ENCODE peak calls at places on chromosomes 4 and X, in nine cellular contexts. R, J, P, S, D, X, V, N and H are unnamed samples.

GRCh38 chr4:24999392-25000104 is 31.2 kb downstream of the LGI2 start:
- DNase-seq in R (no peak), J (no peak), P (no peak), S (no peak), D (no peak), X (no peak), V (no peak), N (no peak), H (no peak)

GRCh38 chr4:71268156-71268555 is 70.7 kb upstream of the SLC4A4 start:
- DNase-seq in R (no peak), J (no peak), P (no peak), S (peak; percentile 37), D (no peak), X (no peak), V (peak; percentile 43), N (no peak), H (peak; percentile 15)

GRCh38 chr4:96729641-96730040 is 889.7 kb downstream of the PDHA2 start:
- DNase-seq in R (no peak), J (peak; percentile 71), P (no peak), S (no peak), D (no peak), X (no peak), V (peak; percentile 54), N (no peak), H (no peak)

GRCh38 chr4:20422398-20422797 is 170.7 kb downstream of the SLIT2 start:
- DNase-seq in R (peak; percentile 47), J (peak; percentile 78), P (peak; percentile 38), S (peak; percentile 52), D (peak; percentile 31), X (peak; percentile 44), V (peak; percentile 14), N (peak; percentile 46), H (peak; percentile 51)

GRCh38 chrX:39542316-39542715 is 555.4 kb downstream of the BCOR start:
- DNase-seq in R (no peak), J (no peak), P (no peak), S (no peak), D (no peak), X (no peak), V (no peak), N (no peak), H (no peak)

GRCh38 chrX:118521435-118521834 is 25.8 kb downstream of the DOCK11 start:
- DNase-seq in R (no peak), J (no peak), P (peak; percentile 10), S (peak; percentile 76), D (no peak), X (no peak), V (peak; percentile 53), N (no peak), H (no peak)

GRCh38 chrX:4451591-4451990 is 738.1 kb upstream of the PRKX start:
- DNase-seq in R (no peak), J (no peak), P (no peak), S (no peak), D (no peak), X (no peak), V (no peak), N (no peak), H (no peak)

GRCh38 chrX:41350976-41351569 is 17.1 kb downstream of the DDX3X start:
- DNase-seq in R (no peak), J (peak; percentile 14), P (no peak), S (peak; percentile 22), D (no peak), X (no peak), V (no peak), N (no peak), H (peak; percentile 9)

GRCh38 chr4:7151668-7152227 is 40.6 kb upstream of the SORCS2 start:
- DNase-seq in R (no peak), J (no peak), P (no peak), S (no peak), D (no peak), X (no peak), V (no peak), N (peak; percentile 74), H (peak; percentile 52)

GRCh38 chrX:1212532-1212931 is at the start of gene CRLF2:
- DNase-seq in R (peak; percentile 45), J (no peak), P (no peak), S (no peak), D (peak; percentile 29), X (peak; percentile 37), V (no peak), N (no peak), H (peak; percentile 49)

GRCh38 chr4:8157496-8157895 is 1.1 kb downstream of the ABLIM2 start:
- DNase-seq in R (no peak), J (no peak), P (no peak), S (no peak), D (no peak), X (no peak), V (no peak), N (no peak), H (no peak)

GRCh38 chr4:2891294-2891693 is 47.6 kb downstream of the ADD1 start:
- DNase-seq in R (no peak), J (no peak), P (no peak), S (peak; percentile 73), D (no peak), X (no peak), V (peak; percentile 54), N (no peak), H (peak; percentile 40)

GRCh38 chr4:73904491-73904890 is 35.3 kb downstream of the CXCL1 start:
- DNase-seq in R (no peak), J (no peak), P (no peak), S (no peak), D (no peak), X (no peak), V (peak; percentile 71), N (no peak), H (peak; percentile 32)

GRCh38 chr4:133565379-133565778 is 416.3 kb downstream of the PCDH10 start:
- DNase-seq in R (no peak), J (peak; percentile 91), P (no peak), S (peak; percentile 7), D (peak; percentile 1), X (no peak), V (peak; percentile 81), N (no peak), H (peak; percentile 51)

GRCh38 chrX:39677585-39677984 is 420.2 kb downstream of the BCOR start:
- DNase-seq in R (no peak), J (no peak), P (no peak), S (no peak), D (no peak), X (no peak), V (no peak), N (no peak), H (no peak)

GRCh38 chr4:61841710-61842109 is 641.6 kb downstream of the ADGRL3 start:
- DNase-seq in R (no peak), J (no peak), P (no peak), S (no peak), D (no peak), X (no peak), V (no peak), N (no peak), H (no peak)

DNA sequence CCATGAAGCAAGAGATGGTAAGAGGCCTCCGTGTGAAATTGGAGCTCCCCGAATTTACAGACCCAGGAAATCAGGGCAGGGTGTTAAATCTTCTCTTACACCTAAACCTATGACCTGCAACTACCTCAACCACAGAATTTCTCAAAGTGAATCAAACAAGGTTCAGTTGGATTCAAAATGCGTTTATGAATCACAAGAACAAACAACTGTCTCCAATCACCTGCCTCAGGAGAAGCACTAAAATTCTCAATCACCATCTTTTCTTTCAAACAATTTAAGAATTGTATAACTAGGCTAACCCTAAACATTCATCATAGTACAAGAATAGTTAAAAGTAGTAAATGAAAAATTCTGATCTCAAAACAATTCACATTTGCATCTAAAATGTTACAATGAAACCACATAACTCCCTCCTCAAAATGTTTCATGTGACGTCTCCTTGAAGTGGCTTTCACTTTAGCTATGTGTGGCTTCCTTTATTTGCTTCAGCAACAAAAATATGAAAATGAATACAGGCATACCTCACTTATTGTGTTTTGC is 19.2 kb downstream of the PPP3CA start:
- DNase-seq in R (no peak), J (no peak), P (no peak), S (no peak), D (no peak), X (peak; percentile 25), V (no peak), N (no peak), H (no peak)
- H3K27ac ChIP-seq in R (no peak overlapping the region), J (no peak overlapping the region), P (no peak overlapping the region), S (no peak overlapping the region), D (no peak overlapping the region), X (no peak overlapping the region), V (no peak overlapping the region), N (no peak overlapping the region), H (no peak overlapping the region)

GRCh38 chr4:138055890-138056289 is 186.3 kb downstream of the SLC7A11 start:
- DNase-seq in R (no peak), J (peak; percentile 73), P (peak; percentile 5), S (peak; percentile 66), D (peak; percentile 34), X (no peak), V (peak; percentile 61), N (no peak), H (peak; percentile 69)
- H2AFZ ChIP-seq in R (no peak overlapping the region), J (peak overlapping the region; percentile 44), P (no peak overlapping the region), S (no peak overlapping the region), D (no peak overlapping the region), X (no peak overlapping the region), V (no peak overlapping the region), N (no peak overlapping the region), H (peak overlapping the region; percentile 24)

DNA sequence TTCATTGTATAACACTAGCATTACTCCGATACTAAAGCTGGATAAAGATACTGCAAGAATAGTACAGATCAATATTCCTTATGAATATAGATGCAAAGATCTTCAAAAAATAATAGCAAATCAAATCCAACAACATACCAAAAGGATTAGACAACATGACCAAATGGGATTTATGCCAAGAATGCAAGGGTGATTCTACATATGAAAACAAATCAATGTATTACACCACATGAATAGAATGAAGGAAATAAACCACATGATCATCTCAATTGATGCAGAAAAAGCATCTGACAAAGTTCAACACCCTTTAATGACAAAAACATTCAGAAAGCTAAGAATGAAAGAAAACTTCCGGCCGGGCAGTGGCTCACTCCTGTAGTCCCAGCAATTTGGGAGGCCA is 42.8 kb downstream of the CUL4B start:
- DNase-seq in R (no peak), J (peak; percentile 70), P (no peak), S (peak; percentile 83), D (peak; percentile 59), X (no peak), V (peak; percentile 85), N (no peak), H (peak; percentile 77)
- H3K27ac ChIP-seq in R (no peak overlapping the region), J (peak overlapping the region; percentile 63), P (no peak overlapping the region), S (peak overlapping the region; percentile 59), D (no peak overlapping the region), X (no peak overlapping the region), V (peak overlapping the region; percentile 73), N (peak overlapping the region; percentile 67), H (no peak overlapping the region)

DNA sequence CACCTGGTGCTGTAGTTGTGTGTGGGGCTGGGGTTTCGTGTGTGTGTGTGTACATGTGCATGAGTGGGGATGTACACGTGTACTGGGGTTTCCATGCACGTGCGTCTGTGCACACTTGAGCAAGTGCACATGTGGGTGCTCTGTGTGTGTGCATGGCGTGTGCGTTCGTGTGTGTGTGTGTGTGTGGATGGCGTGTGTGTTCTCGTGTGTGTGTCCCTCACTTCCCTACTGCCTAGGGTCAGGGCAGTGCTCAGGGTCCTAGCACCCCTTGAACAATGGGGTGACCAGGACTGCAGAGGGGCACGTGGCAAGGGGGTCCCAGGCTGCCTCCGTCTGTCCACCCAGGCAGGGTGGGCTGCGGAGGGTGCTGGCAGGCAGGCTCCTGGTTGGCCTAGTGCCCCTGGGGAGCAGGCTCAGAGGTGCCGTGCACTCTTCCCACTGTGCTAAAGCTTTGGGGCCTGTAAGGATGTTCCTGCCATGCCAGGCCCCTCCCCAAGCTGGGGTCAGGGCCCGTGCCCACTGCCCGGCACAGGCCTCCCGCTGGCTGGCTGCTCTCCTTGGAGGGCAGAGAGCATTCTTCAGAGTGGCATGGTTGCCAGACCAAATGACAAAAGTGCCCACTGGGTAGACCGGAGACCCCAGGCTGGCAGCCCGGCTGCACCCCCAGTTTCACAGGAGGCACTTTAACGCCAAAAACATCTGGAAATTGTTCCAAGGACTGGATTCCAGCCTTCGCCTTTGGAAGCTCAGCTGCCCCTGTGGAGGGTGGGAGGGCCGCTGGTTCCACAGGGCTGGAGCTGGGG is 29.1 kb downstream of the FGFRL1 start:
- DNase-seq in R (no peak), J (no peak), P (no peak), S (no peak), D (no peak), X (no peak), V (no peak), N (no peak), H (no peak)
- H2AFZ ChIP-seq in R (no peak overlapping the region), J (no peak overlapping the region), P (no peak overlapping the region), S (peak overlapping the region; percentile 83), D (peak overlapping the region; percentile 71), X (no peak overlapping the region), V (peak overlapping the region; percentile 79), N (no peak overlapping the region), H (no peak overlapping the region)